ENCODE peak calls at places on chromosomes 3 and 15, in eight cellular contexts. One of them, this sample, is unnamed.

GRCh38 chr3:170734043-170734736 is 135.8 kb downstream of the RPL22L1 start:
- DNase-seq in MM.1S: no peak
- DNase-seq in GM23338: peak
- DNase-seq in OCI-LY7: no peak
- DNase-seq in HCT116: no peak
- DNase-seq in hepatocyte: no peak
- DNase-seq in PC-3: no peak
- DNase-seq in SK-N-SH: no peak
- DNase-seq in this sample: peak

GRCh38 chr15:67134577-67135492 is 69.4 kb downstream of the SMAD3 start:
- DNase-seq in MM.1S: no peak
- DNase-seq in GM23338: no peak
- DNase-seq in OCI-LY7: no peak
- DNase-seq in HCT116: no peak
- DNase-seq in hepatocyte: peak
- DNase-seq in PC-3: no peak
- DNase-seq in SK-N-SH: no peak
- DNase-seq in this sample: no peak

GRCh38 chr15:45583731-45584639 is 3.2 kb upstream of the BLOC1S6 start:
- DNase-seq in MM.1S: no peak
- DNase-seq in GM23338: no peak
- DNase-seq in OCI-LY7: no peak
- DNase-seq in HCT116: no peak
- DNase-seq in hepatocyte: no peak
- DNase-seq in PC-3: no peak
- DNase-seq in SK-N-SH: no peak
- DNase-seq in this sample: no peak

GRCh38 chr3:58574682-58575081 is 2.5 kb downstream of the FAM107A start:
- DNase-seq in MM.1S: no peak
- DNase-seq in GM23338: no peak
- DNase-seq in OCI-LY7: no peak
- DNase-seq in HCT116: no peak
- DNase-seq in hepatocyte: no peak
- DNase-seq in PC-3: no peak
- DNase-seq in SK-N-SH: no peak
- DNase-seq in this sample: no peak

GRCh38 chr3:4561661-4562060 is 68.5 kb downstream of the ITPR1 start:
- DNase-seq in MM.1S: no peak
- DNase-seq in GM23338: no peak
- DNase-seq in OCI-LY7: no peak
- DNase-seq in HCT116: no peak
- DNase-seq in hepatocyte: no peak
- DNase-seq in PC-3: peak
- DNase-seq in SK-N-SH: no peak
- DNase-seq in this sample: no peak

GRCh38 chr3:195129644-195130492 is 141.1 kb downstream of the XXYLT1 start:
- DNase-seq in MM.1S: no peak
- DNase-seq in GM23338: no peak
- DNase-seq in OCI-LY7: no peak
- DNase-seq in HCT116: no peak
- DNase-seq in hepatocyte: no peak
- DNase-seq in PC-3: no peak
- DNase-seq in SK-N-SH: no peak
- DNase-seq in this sample: no peak

GRCh38 chr3:183253961-183254815 is 1.1 kb downstream of the B3GNT5 start:
- DNase-seq in MM.1S: no peak
- DNase-seq in GM23338: peak
- DNase-seq in OCI-LY7: no peak
- DNase-seq in HCT116: no peak
- DNase-seq in hepatocyte: peak
- DNase-seq in PC-3: peak
- DNase-seq in SK-N-SH: peak
- DNase-seq in this sample: peak

GRCh38 chr3:16484216-16484615 is 29.3 kb downstream of the RFTN1 start:
- DNase-seq in MM.1S: no peak
- DNase-seq in GM23338: no peak
- DNase-seq in OCI-LY7: no peak
- DNase-seq in HCT116: no peak
- DNase-seq in hepatocyte: peak
- DNase-seq in PC-3: no peak
- DNase-seq in SK-N-SH: no peak
- DNase-seq in this sample: no peak

GRCh38 chr3:149971403-149972075 is 844 bp upstream of the PFN2 start:
- DNase-seq in MM.1S: peak
- DNase-seq in GM23338: peak
- DNase-seq in OCI-LY7: peak
- DNase-seq in HCT116: peak
- DNase-seq in hepatocyte: no peak
- DNase-seq in PC-3: peak
- DNase-seq in SK-N-SH: no peak
- DNase-seq in this sample: no peak

GRCh38 chr15:35320911-35321310 is 225.1 kb downstream of the DPH6 start:
- DNase-seq in MM.1S: no peak
- DNase-seq in GM23338: no peak
- DNase-seq in OCI-LY7: no peak
- DNase-seq in HCT116: no peak
- DNase-seq in hepatocyte: no peak
- DNase-seq in PC-3: no peak
- DNase-seq in SK-N-SH: no peak
- DNase-seq in this sample: no peak

GRCh38 chr3:183492849-183493179 is 62.7 kb downstream of the KLHL6 start:
- DNase-seq in MM.1S: no peak
- DNase-seq in GM23338: no peak
- DNase-seq in OCI-LY7: no peak
- DNase-seq in HCT116: no peak
- DNase-seq in hepatocyte: no peak
- DNase-seq in PC-3: no peak
- DNase-seq in SK-N-SH: no peak
- DNase-seq in this sample: no peak

GRCh38 chr3:183980408-183980807 is 37.3 kb downstream of the ABCC5 start:
- DNase-seq in MM.1S: no peak
- DNase-seq in GM23338: no peak
- DNase-seq in OCI-LY7: no peak
- DNase-seq in HCT116: no peak
- DNase-seq in hepatocyte: peak
- DNase-seq in PC-3: no peak
- DNase-seq in SK-N-SH: no peak
- DNase-seq in this sample: no peak

GRCh38 chr3:148697311-148698189 is at the start of gene AGTR1:
- DNase-seq in MM.1S: no peak
- DNase-seq in GM23338: peak
- DNase-seq in OCI-LY7: no peak
- DNase-seq in HCT116: no peak
- DNase-seq in hepatocyte: peak
- DNase-seq in PC-3: no peak
- DNase-seq in SK-N-SH: peak
- DNase-seq in this sample: peak

GRCh38 chr3:144831955-144832716 is 860.5 kb downstream of the DIPK2A start:
- DNase-seq in MM.1S: no peak
- DNase-seq in GM23338: no peak
- DNase-seq in OCI-LY7: no peak
- DNase-seq in HCT116: no peak
- DNase-seq in hepatocyte: no peak
- DNase-seq in PC-3: no peak
- DNase-seq in SK-N-SH: no peak
- DNase-seq in this sample: no peak

GRCh38 chr15:69798481-69799315 is 299.0 kb downstream of the TLE3 start:
- DNase-seq in MM.1S: no peak
- DNase-seq in GM23338: no peak
- DNase-seq in OCI-LY7: no peak
- DNase-seq in HCT116: no peak
- DNase-seq in hepatocyte: no peak
- DNase-seq in PC-3: peak
- DNase-seq in SK-N-SH: no peak
- DNase-seq in this sample: no peak

GRCh38 chr3:182484682-182485081 is 308.6 kb upstream of the ATP11B start:
- DNase-seq in MM.1S: peak
- DNase-seq in GM23338: peak
- DNase-seq in OCI-LY7: no peak
- DNase-seq in HCT116: no peak
- DNase-seq in hepatocyte: no peak
- DNase-seq in PC-3: no peak
- DNase-seq in SK-N-SH: no peak
- DNase-seq in this sample: no peak

GRCh38 chr15:33031324-33031736 is 163.2 kb downstream of the FMN1 start:
- DNase-seq in MM.1S: no peak
- DNase-seq in GM23338: no peak
- DNase-seq in OCI-LY7: no peak
- DNase-seq in HCT116: no peak
- DNase-seq in hepatocyte: no peak
- DNase-seq in PC-3: peak
- DNase-seq in SK-N-SH: no peak
- DNase-seq in this sample: no peak

GRCh38 chr15:40776537-40777141 is 6.9 kb downstream of the C15orf62 start:
- DNase-seq in MM.1S: peak
- DNase-seq in GM23338: no peak
- DNase-seq in OCI-LY7: no peak
- DNase-seq in HCT116: no peak
- DNase-seq in hepatocyte: no peak
- DNase-seq in PC-3: peak
- DNase-seq in SK-N-SH: no peak
- DNase-seq in this sample: no peak

GRCh38 chr3:141096164-141096563 is 45.0 kb downstream of the SPSB4 start:
- DNase-seq in MM.1S: no peak
- DNase-seq in GM23338: no peak
- DNase-seq in OCI-LY7: no peak
- DNase-seq in HCT116: no peak
- DNase-seq in hepatocyte: no peak
- DNase-seq in PC-3: no peak
- DNase-seq in SK-N-SH: no peak
- DNase-seq in this sample: no peak

GRCh38 chr3:105398407-105398806 is 31.7 kb downstream of the ALCAM start:
- DNase-seq in MM.1S: no peak
- DNase-seq in GM23338: no peak
- DNase-seq in OCI-LY7: no peak
- DNase-seq in HCT116: no peak
- DNase-seq in hepatocyte: no peak
- DNase-seq in PC-3: peak
- DNase-seq in SK-N-SH: no peak
- DNase-seq in this sample: no peak

GRCh38 chr15:29044506-29044905 is 158.7 kb downstream of the APBA2 start:
- DNase-seq in MM.1S: no peak
- DNase-seq in GM23338: no peak
- DNase-seq in OCI-LY7: no peak
- DNase-seq in HCT116: no peak
- DNase-seq in hepatocyte: no peak
- DNase-seq in PC-3: no peak
- DNase-seq in SK-N-SH: peak
- DNase-seq in this sample: no peak

GRCh38 chr3:131326307-131326706 is 55.3 kb upstream of the NUDT16 start:
- DNase-seq in MM.1S: no peak
- DNase-seq in GM23338: no peak
- DNase-seq in OCI-LY7: no peak
- DNase-seq in HCT116: peak
- DNase-seq in hepatocyte: no peak
- DNase-seq in PC-3: peak
- DNase-seq in SK-N-SH: no peak
- DNase-seq in this sample: no peak
- TF ChIP-seq EZH2phosphoT487 in MM.1S: no peak
- TF ChIP-seq EZH2phosphoT487 in GM23338: no peak
- TF ChIP-seq EZH2phosphoT487 in OCI-LY7: no peak
- TF ChIP-seq EZH2phosphoT487 in HCT116: no peak
- TF ChIP-seq EZH2phosphoT487 in hepatocyte: no peak
- TF ChIP-seq EZH2phosphoT487 in PC-3: no peak
- TF ChIP-seq EZH2phosphoT487 in SK-N-SH: no peak
- TF ChIP-seq EZH2phosphoT487 in this sample: no peak

GRCh38 chr15:68261980-68262379 is 15.6 kb upstream of the FEM1B start:
- DNase-seq in MM.1S: no peak
- DNase-seq in GM23338: no peak
- DNase-seq in OCI-LY7: no peak
- DNase-seq in HCT116: no peak
- DNase-seq in hepatocyte: no peak
- DNase-seq in PC-3: no peak
- DNase-seq in SK-N-SH: no peak
- DNase-seq in this sample: no peak
- TF ChIP-seq CTCF in MM.1S: no peak
- TF ChIP-seq CTCF in GM23338: no peak
- TF ChIP-seq CTCF in OCI-LY7: no peak
- TF ChIP-seq CTCF in HCT116: no peak
- TF ChIP-seq CTCF in hepatocyte: no peak
- TF ChIP-seq CTCF in PC-3: no peak
- TF ChIP-seq CTCF in SK-N-SH: no peak
- TF ChIP-seq CTCF in this sample: no peak

GRCh38 chr15:43911235-43911661 is 84.4 kb downstream of the WDR76 start:
- DNase-seq in MM.1S: no peak
- DNase-seq in GM23338: no peak
- DNase-seq in OCI-LY7: no peak
- DNase-seq in HCT116: no peak
- DNase-seq in hepatocyte: no peak
- DNase-seq in PC-3: peak
- DNase-seq in SK-N-SH: no peak
- DNase-seq in this sample: no peak
- TF ChIP-seq EZH2phosphoT487 in MM.1S: no peak
- TF ChIP-seq EZH2phosphoT487 in GM23338: no peak
- TF ChIP-seq EZH2phosphoT487 in OCI-LY7: no peak
- TF ChIP-seq EZH2phosphoT487 in HCT116: no peak
- TF ChIP-seq EZH2phosphoT487 in hepatocyte: no peak
- TF ChIP-seq EZH2phosphoT487 in PC-3: no peak
- TF ChIP-seq EZH2phosphoT487 in SK-N-SH: no peak
- TF ChIP-seq EZH2phosphoT487 in this sample: no peak

GRCh38 chr3:14368885-14369284 is 33.5 kb upstream of the SLC6A6 start:
- DNase-seq in MM.1S: no peak
- DNase-seq in GM23338: no peak
- DNase-seq in OCI-LY7: no peak
- DNase-seq in HCT116: no peak
- DNase-seq in hepatocyte: no peak
- DNase-seq in PC-3: no peak
- DNase-seq in SK-N-SH: no peak
- DNase-seq in this sample: no peak

GRCh38 chr3:14368146-14368545 is 34.3 kb upstream of the SLC6A6 start:
- DNase-seq in MM.1S: no peak
- DNase-seq in GM23338: no peak
- DNase-seq in OCI-LY7: no peak
- DNase-seq in HCT116: no peak
- DNase-seq in hepatocyte: no peak
- DNase-seq in PC-3: no peak
- DNase-seq in SK-N-SH: no peak
- DNase-seq in this sample: no peak

GRCh38 chr3:14371573-14372474 is 30.6 kb upstream of the SLC6A6 start:
- DNase-seq in MM.1S: no peak
- DNase-seq in GM23338: no peak
- DNase-seq in OCI-LY7: no peak
- DNase-seq in HCT116: peak
- DNase-seq in hepatocyte: peak
- DNase-seq in PC-3: peak
- DNase-seq in SK-N-SH: peak
- DNase-seq in this sample: no peak

GRCh38 chr3:14370719-14371572 is 31.5 kb upstream of the SLC6A6 start:
- DNase-seq in MM.1S: no peak
- DNase-seq in GM23338: no peak
- DNase-seq in OCI-LY7: no peak
- DNase-seq in HCT116: no peak
- DNase-seq in hepatocyte: no peak
- DNase-seq in PC-3: no peak
- DNase-seq in SK-N-SH: no peak
- DNase-seq in this sample: no peak

GRCh38 chr3:14369675-14370669 is 32.4 kb upstream of the SLC6A6 start:
- DNase-seq in MM.1S: peak
- DNase-seq in GM23338: peak
- DNase-seq in OCI-LY7: peak
- DNase-seq in HCT116: peak
- DNase-seq in hepatocyte: peak
- DNase-seq in PC-3: peak
- DNase-seq in SK-N-SH: no peak
- DNase-seq in this sample: peak
- TF ChIP-seq CTCF in MM.1S: peak
- TF ChIP-seq CTCF in GM23338: peak
- TF ChIP-seq CTCF in OCI-LY7: peak
- TF ChIP-seq CTCF in HCT116: peak
- TF ChIP-seq CTCF in hepatocyte: peak
- TF ChIP-seq CTCF in PC-3: peak
- TF ChIP-seq CTCF in SK-N-SH: no peak
- TF ChIP-seq CTCF in this sample: peak

This sample was measured in neural progenitor cell.